ENCODE peak calls at places on chromosomes 13 and 19, in six cellular contexts. T is IMR-90, J is K562, P is SK-N-SH, O is A549, Z is HepG2. E is an unnamed sample.

GRCh38 chr13:33633701-33634525 is 184.0 kb upstream of the RFC3 start:
- DNase-seq in T (peak; percentile 40), J (no peak), Z (peak; percentile 39), P (no peak), O (peak; percentile 30), E (no peak)

GRCh38 chr13:108155185-108156106 is 59.9 kb downstream of the LIG4 start:
- DNase-seq in P (peak; percentile 55), O (peak; percentile 29), J (peak; percentile 31), T (peak; percentile 52), Z (peak; percentile 40), E (no peak)

GRCh38 chr13:113091891-113092775 is 13.5 kb upstream of the F7 start:
- DNase-seq in O (no peak), T (no peak), J (no peak), Z (no peak), P (no peak), E (no peak)

GRCh38 chr13:75864718-75865117 is 228.6 kb downstream of the LMO7 start:
- DNase-seq in P (no peak), J (no peak), T (peak; percentile 93), Z (peak; percentile 35), O (peak; percentile 56), E (no peak)

GRCh38 chr19:46471778-46472543 is 598 bp upstream of the PNMA8A start:
- DNase-seq in T (no peak), J (no peak), P (no peak), O (no peak), Z (no peak), E (no peak)

GRCh38 chr13:46570273-46570672 is 17.3 kb downstream of the LRCH1 start:
- DNase-seq in P (no peak), Z (no peak), T (no peak), J (no peak), O (no peak), E (no peak)

GRCh38 chr13:65926750-65927171 is 1303.4 kb downstream of the PCDH9 start:
- DNase-seq in T (no peak), Z (peak; percentile 2), O (peak; percentile 12), P (no peak), J (no peak), E (no peak)

GRCh38 chr19:50794074-50794777 is 4.0 kb downstream of the ACP4 start:
- DNase-seq in O (peak; percentile 66), J (peak; percentile 78), Z (no peak), T (no peak), P (peak; percentile 70), E (no peak)

GRCh38 chr19:45293682-45294081 is 29.0 kb downstream of the CKM start:
- DNase-seq in P (no peak), T (no peak), Z (no peak), O (no peak), J (no peak), E (no peak)

GRCh38 chr13:29917573-29918091 is 67.2 kb upstream of the UBL3 start:
- DNase-seq in O (no peak), Z (no peak), J (no peak), P (no peak), T (peak; percentile 48), E (no peak)

GRCh38 chr13:50170447-50171037 is 155.3 kb downstream of the KCNRG start:
- DNase-seq in T (peak; percentile 21), J (no peak), P (no peak), Z (no peak), O (peak; percentile 23), E (no peak)

GRCh38 chr13:89940383-89940782 is 1407.1 kb upstream of the MIR17HG start:
- DNase-seq in O (no peak), J (no peak), P (no peak), Z (no peak), T (no peak), E (no peak)

GRCh38 chr13:76939215-76939614 is 9.1 kb upstream of the ACOD1 start:
- DNase-seq in J (no peak), Z (no peak), P (no peak), O (no peak), T (peak; percentile 41), E (no peak)

GRCh38 chr19:46115396-46116109 is 8.9 kb downstream of the IGFL3 start:
- DNase-seq in O (no peak), T (peak; percentile 81), Z (no peak), P (peak; percentile 4), J (no peak), E (peak; percentile 31)

GRCh38 chr13:97125051-97125809 is 96.9 kb upstream of the MBNL2 start:
- DNase-seq in Z (peak; percentile 17), J (no peak), P (peak; percentile 50), T (peak; percentile 74), O (peak; percentile 41), E (peak; percentile 63)

GRCh38 chr13:27556109-27556508 is 64.2 kb downstream of the LNX2 start:
- DNase-seq in P (no peak), J (no peak), Z (no peak), T (peak; percentile 78), O (peak; percentile 5), E (no peak)

GRCh38 chr19:10855879-10856522 is 7.8 kb downstream of the C19orf38 start:
- DNase-seq in O (peak; percentile 68), Z (no peak), T (no peak), P (peak; percentile 48), J (no peak), E (no peak)

GRCh38 chr19:35776102-35776788 is 881 bp downstream of the ARHGAP33 start:
- DNase-seq in P (no peak), T (no peak), Z (no peak), J (no peak), O (no peak), E (no peak)

GRCh38 chr19:14563590-14563926 is 8.3 kb downstream of the NDUFB7 start:
- DNase-seq in O (no peak), P (no peak), Z (no peak), J (no peak), T (no peak), E (no peak)

GRCh38 chr19:33401683-33402420 is 28.3 kb downstream of the CEBPG start:
- DNase-seq in O (no peak), T (no peak), P (peak; percentile 23), J (no peak), Z (no peak), E (no peak)

GRCh38 chr13:27022571-27023311 is 148.9 kb downstream of the USP12 start:
- DNase-seq in T (peak; percentile 89), Z (peak; percentile 90), J (no peak), P (no peak), O (peak; percentile 88), E (no peak)

GRCh38 chr13:107650081-107650701 is 565.1 kb downstream of the LIG4 start:
- DNase-seq in P (peak; percentile 25), J (peak; percentile 27), T (peak; percentile 62), Z (peak; percentile 16), O (peak; percentile 27), E (no peak)

GRCh38 chr13:48594080-48594815 is 59.5 kb upstream of the CYSLTR2 start:
- DNase-seq in J (no peak), P (no peak), T (no peak), O (no peak), Z (no peak), E (no peak)

GRCh38 chr13:48596128-48596429 is 57.6 kb upstream of the CYSLTR2 start:
- DNase-seq in P (no peak), O (no peak), T (no peak), Z (no peak), J (no peak), E (no peak)

GRCh38 chr13:48593551-48593950 is 60.2 kb upstream of the CYSLTR2 start:
- DNase-seq in P (no peak), Z (no peak), T (no peak), O (no peak), J (no peak), E (no peak)

GRCh38 chr13:48591889-48592725 is 59.2 kb upstream of the RCBTB2 start:
- DNase-seq in O (no peak), J (no peak), P (no peak), Z (no peak), T (no peak), E (no peak)

GRCh38 chr13:48595330-48596127 is 58.2 kb upstream of the CYSLTR2 start:
- DNase-seq in Z (peak; percentile 79), P (peak; percentile 48), J (peak; percentile 12), T (peak; percentile 70), O (peak; percentile 63), E (no peak)
- TF ChIP-seq SMC3 in Z (peak; percentile 96), P (peak; percentile 97), J (peak; percentile 75), T (peak; percentile 90), O (peak; percentile 87), E (peak; percentile 82)

DNA sequence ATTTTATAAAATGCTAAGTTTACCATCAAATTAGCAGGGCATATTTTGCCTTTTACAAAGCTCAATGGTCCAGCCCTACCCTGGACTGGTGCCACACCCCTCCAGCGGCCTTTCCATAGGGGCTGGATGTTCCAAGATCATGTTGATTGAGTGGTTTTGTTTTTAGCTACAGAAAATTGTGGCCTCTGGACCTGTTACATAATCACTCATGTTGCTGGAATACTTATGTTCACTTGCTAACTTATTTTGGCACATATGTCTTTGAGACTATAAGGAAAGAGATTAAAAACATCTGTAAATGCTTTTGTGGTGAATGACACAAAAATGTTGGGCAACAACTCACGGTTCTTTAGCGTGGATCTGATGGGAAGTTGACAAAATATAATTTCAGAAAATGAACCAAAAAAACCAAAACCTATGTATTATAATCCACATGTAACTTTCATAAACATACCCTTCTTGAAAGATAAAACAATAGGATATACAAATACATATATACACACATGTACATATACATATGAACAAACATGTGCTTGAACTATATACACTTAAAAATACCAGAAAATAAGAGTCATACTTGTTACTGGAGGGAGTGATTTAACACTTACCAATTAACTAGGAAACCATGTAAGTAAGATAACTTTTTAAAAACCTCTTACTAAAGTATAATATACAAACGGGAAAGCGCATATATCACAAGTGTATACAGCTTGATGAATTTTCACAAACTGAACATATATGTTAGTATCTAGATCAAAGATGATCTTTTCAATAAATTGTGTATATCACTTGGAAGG is 46.6 kb upstream of the SLC15A1 start:
- DNase-seq in J (no peak), T (peak; percentile 61), Z (peak; percentile 8), O (no peak), P (no peak), E (no peak)
- TF ChIP-seq SMC3 in J (no peak), T (no peak), Z (no peak), O (no peak), P (no peak), E (no peak)

GRCh38 chr19:2436926-2437325 is 9.5 kb upstream of the TIMM13 start:
- DNase-seq in Z (no peak), T (no peak), O (no peak), J (no peak), P (no peak), E (no peak)
- TF ChIP-seq SMC3 in Z (no peak), T (no peak), O (no peak), J (no peak), P (no peak), E (no peak)

GRCh38 chr13:47678201-47678963 is 322.7 kb downstream of the SUCLA2 start:
- DNase-seq in T (no peak), J (no peak), Z (no peak), P (no peak), O (no peak), E (no peak)

GRCh38 chr13:47679391-47679790 is 321.7 kb downstream of the SUCLA2 start:
- DNase-seq in T (peak; percentile 59), O (no peak), J (no peak), Z (no peak), P (no peak), E (no peak)

GRCh38 chr13:47675871-47676270 is 325.2 kb downstream of the SUCLA2 start:
- DNase-seq in P (no peak), J (no peak), T (no peak), O (no peak), Z (no peak), E (no peak)

DNA sequence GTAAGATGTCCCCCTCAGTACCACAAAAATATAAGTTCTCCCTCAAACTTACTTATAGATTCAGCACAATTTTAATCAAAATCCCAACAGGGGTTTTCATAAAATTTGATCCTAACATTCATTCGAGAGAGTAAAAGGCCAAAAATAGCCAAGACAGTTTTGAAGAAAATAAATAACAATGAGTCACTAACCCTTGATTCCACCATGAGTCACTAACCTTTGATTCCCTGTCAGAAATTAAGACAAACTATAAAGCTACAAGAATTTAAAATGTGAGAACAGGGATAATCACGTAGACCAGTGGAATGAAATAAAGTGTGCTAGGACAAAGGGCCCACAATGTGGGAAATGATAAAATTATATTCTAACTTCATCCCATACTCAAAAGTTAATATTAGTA is 320.3 kb downstream of the SUCLA2 start:
- DNase-seq in T (peak; percentile 50), P (no peak), J (no peak), Z (no peak), O (no peak), E (no peak)
- TF ChIP-seq SMC3 in T (no peak), P (no peak), J (no peak), Z (no peak), O (no peak), E (no peak)